ENCODE peak calls at places on chromosomes 12 and 14, in seven cellular contexts. D, O, E, H, Q, M and W are unnamed samples.

GRCh38 chr14:70722418-70722817 is 80.7 kb downstream of the TTC9 start:
- DNase-seq in O (no peak), Q (no peak), M (no peak), E (no peak), H (no peak), D (no peak), W (no peak)

GRCh38 chr12:23049180-23049579 is 424.2 kb downstream of the ETNK1 start:
- DNase-seq in O (peak), H (no peak), D (no peak), E (no peak), M (no peak), Q (peak), W (peak)

GRCh38 chr12:105198961-105199360 is 37.0 kb downstream of the APPL2 start:
- DNase-seq in H (no peak), Q (no peak), O (no peak), D (no peak), M (no peak), E (no peak), W (no peak)

GRCh38 chr14:64680013-64680674 is 24.1 kb upstream of the PLEKHG3 start:
- DNase-seq in E (no peak), O (peak), Q (no peak), H (no peak), M (peak), D (peak), W (no peak)

GRCh38 chr12:52346596-52346995 is 20.7 kb downstream of the KRT85 start:
- DNase-seq in E (no peak), H (no peak), D (no peak), O (no peak), M (no peak), Q (no peak), W (no peak)

GRCh38 chr12:123141615-123142517 is 9.0 kb downstream of the PITPNM2 start:
- DNase-seq in D (peak), O (peak), H (peak), E (no peak), M (no peak), Q (peak), W (peak)

GRCh38 chr12:51590347-51591019 is 550 bp upstream of the SCN8A start:
- DNase-seq in E (peak), Q (peak), O (peak), D (peak), M (peak), H (peak), W (peak)

GRCh38 chr14:69879175-69880047 is at the start of gene SMOC1:
- DNase-seq in E (peak), H (no peak), Q (no peak), O (peak), M (peak), D (peak), W (peak)

GRCh38 chr12:66255737-66256136 is 46.6 kb upstream of the HELB start:
- DNase-seq in H (no peak), D (no peak), Q (no peak), O (no peak), E (no peak), M (no peak), W (no peak)

GRCh38 chr12:32884962-32885361 is 11.6 kb downstream of the PKP2 start:
- DNase-seq in D (no peak), E (no peak), H (no peak), Q (no peak), M (no peak), O (no peak), W (no peak)

GRCh38 chr14:90625445-90625844 is 190.8 kb downstream of the TTC7B start:
- DNase-seq in O (no peak), Q (no peak), E (no peak), M (no peak), D (no peak), H (no peak), W (no peak)

GRCh38 chr12:5487971-5488955 is 56.4 kb downstream of the NTF3 start:
- DNase-seq in D (no peak), Q (peak), M (no peak), H (no peak), O (no peak), E (no peak), W (peak)